ENCODE peak calls at places on chromosomes 2 and 18, in seven cellular contexts. H is kidney, U is mammary epithelial cell, M is cardiac muscle cell, K is astrocyte, A is HCT116, C is ovary. D is an unnamed sample.

GRCh38 chr2:214765180-214765579 is 44.3 kb downstream of the BARD1 start:
- DNase-seq in A (no peak), M (no peak), H (no peak), K (no peak), U (peak; percentile 77), C (no peak), D (no peak)

GRCh38 chr18:58020567-58021107 is 23.4 kb upstream of the NEDD4L start:
- DNase-seq in U (no peak), H (no peak), K (no peak), C (no peak), M (no peak), A (no peak), D (no peak)

GRCh38 chr2:11635141-11635540 is 34.9 kb downstream of the NTSR2 start:
- DNase-seq in A (no peak), U (no peak), C (no peak), H (no peak), M (no peak), K (no peak), D (no peak)

GRCh38 chr2:242010567-242011513 is 141.3 kb downstream of the RTP5 start:
- DNase-seq in M (no peak), H (no peak), C (no peak), U (no peak), A (no peak), K (no peak), D (no peak)

GRCh38 chr2:137912358-137912757 is 51.9 kb upstream of the HNMT start:
- DNase-seq in M (no peak), C (no peak), A (no peak), U (no peak), H (no peak), K (no peak), D (no peak)

GRCh38 chr2:223104741-223105140 is 52.8 kb downstream of the KCNE4 start:
- DNase-seq in M (no peak), C (no peak), K (peak; percentile 47), A (no peak), H (no peak), U (no peak), D (no peak)

GRCh38 chr2:22855761-22856184 is 529.2 kb upstream of the KLHL29 start:
- DNase-seq in K (no peak), C (no peak), U (no peak), A (no peak), H (peak; percentile 52), M (peak; percentile 3), D (no peak)

GRCh38 chr2:237228226-237228625 is 142.5 kb downstream of the COPS8 start:
- DNase-seq in U (no peak), K (peak; percentile 45), H (no peak), M (no peak), C (no peak), A (no peak), D (no peak)

GRCh38 chr2:95525294-95526035 is 40.9 kb upstream of the TRIM43B start:
- DNase-seq in U (no peak), H (peak; percentile 88), M (no peak), C (no peak), K (peak; percentile 9), A (no peak), D (no peak)

GRCh38 chr2:5834491-5834890 is 142.3 kb downstream of the SOX11 start:
- DNase-seq in M (no peak), H (no peak), U (no peak), C (no peak), K (no peak), A (no peak), D (no peak)

GRCh38 chr2:122543815-122544214 is 788.4 kb downstream of the TSN start:
- DNase-seq in K (peak; percentile 2), U (peak; percentile 49), H (no peak), C (no peak), M (no peak), A (no peak), D (no peak)

GRCh38 chr2:130963058-130963848 is 126.5 kb downstream of the ARHGEF4 start:
- DNase-seq in H (no peak), K (no peak), M (peak; percentile 44), U (no peak), A (no peak), C (no peak), D (no peak)

GRCh38 chr2:140242889-140243288 is 1462.7 kb upstream of the NXPH2 start:
- DNase-seq in M (no peak), K (no peak), C (no peak), H (no peak), U (no peak), A (no peak), D (no peak)

GRCh38 chr2:24399434-24400206 is 39.3 kb upstream of the ITSN2 start:
- DNase-seq in A (no peak), U (no peak), H (no peak), C (no peak), K (no peak), M (no peak), D (no peak)

GRCh38 chr18:45981852-45982251 is 14.7 kb upstream of the EPG5 start:
- DNase-seq in K (no peak), M (no peak), C (no peak), U (no peak), A (no peak), H (no peak), D (no peak)

GRCh38 chr2:17850151-17850550 is 28.3 kb upstream of the KCNS3 start:
- DNase-seq in U (no peak), K (no peak), A (no peak), C (no peak), H (no peak), M (no peak), D (no peak)

GRCh38 chr2:179580378-179581146 is 280.9 kb downstream of the ZNF385B start:
- DNase-seq in K (peak; percentile 6), C (no peak), U (no peak), A (no peak), H (no peak), M (peak; percentile 64), D (no peak)

GRCh38 chr2:106159867-106160785 is 34.0 kb downstream of the UXS1 start:
- DNase-seq in H (no peak), M (no peak), U (no peak), K (no peak), A (no peak), C (no peak), D (peak; percentile 45)

GRCh38 chr18:35460719-35461118 is 37.0 kb downstream of the INO80C start:
- DNase-seq in U (peak; percentile 45), M (no peak), A (no peak), K (peak; percentile 27), C (no peak), H (no peak), D (no peak)

GRCh38 chr2:72770879-72771461 is 54.9 kb downstream of the EXOC6B start:
- DNase-seq in M (peak; percentile 83), K (peak; percentile 36), H (no peak), C (no peak), U (peak; percentile 60), A (peak; percentile 56), D (peak; percentile 61)

GRCh38 chr18:40662898-40663437 is 1292.1 kb upstream of the PIK3C3 start:
- DNase-seq in C (no peak), M (no peak), K (no peak), U (no peak), A (no peak), H (peak; percentile 47), D (no peak)

GRCh38 chr2:8544786-8545631 is 136.8 kb upstream of the ID2 start:
- DNase-seq in C (peak; percentile 75), U (no peak), A (peak; percentile 6), M (no peak), H (peak; percentile 87), K (peak; percentile 93), D (peak; percentile 95)

GRCh38 chr2:45890819-45891218 is 239.3 kb downstream of the PRKCE start:
- DNase-seq in C (no peak), A (no peak), H (no peak), M (no peak), K (no peak), U (no peak), D (no peak)

GRCh38 chr2:186328848-186329247 is 157.2 kb upstream of the ZC3H15 start:
- DNase-seq in K (no peak), U (no peak), M (no peak), C (no peak), H (no peak), A (no peak), D (no peak)

GRCh38 chr18:48935433-48935774 is 15.4 kb downstream of the SMAD7 start:
- DNase-seq in K (no peak), U (no peak), M (no peak), C (peak; percentile 18), A (no peak), H (no peak), D (no peak)

DNA sequence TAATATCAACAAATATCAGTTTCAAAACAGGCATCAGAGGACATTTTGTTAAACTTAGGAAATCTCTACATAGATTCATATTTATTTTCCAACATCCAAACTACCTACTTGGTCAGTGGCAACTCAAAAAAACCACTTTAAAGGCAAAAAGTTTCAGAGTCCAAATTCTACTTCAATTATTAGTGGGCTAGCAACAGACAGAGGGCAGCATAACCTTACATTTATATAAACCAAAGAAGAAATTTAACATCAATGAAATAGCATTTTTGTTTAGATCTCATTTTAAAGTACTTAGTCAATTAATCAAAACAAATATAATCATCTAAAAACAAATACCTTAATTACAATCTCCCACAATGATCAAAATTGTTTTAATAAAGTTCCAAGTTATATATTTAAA is 33.3 kb downstream of the RTTN start:
- DNase-seq in H (no peak), K (no peak), A (no peak), U (no peak), M (no peak), C (no peak), D (no peak)
- H3K4me1 ChIP-seq in H (no peaks in the 10 kb centered on the region), K (no peaks in the 10 kb centered on the region), A (no peaks in the 10 kb centered on the region), U (no peaks in the 10 kb centered on the region), M (peaks cover 4% of the 10 kb centered on the region), C (no peaks in the 10 kb centered on the region), D (no peaks in the 10 kb centered on the region)

GRCh38 chr2:174611851-174612250 is 14.2 kb upstream of the WIPF1 start:
- DNase-seq in M (no peak), C (no peak), U (no peak), A (no peak), K (no peak), H (no peak), D (peak; percentile 75)
- H3K4me1 ChIP-seq in M (no peaks in the 10 kb centered on the region), C (no peaks in the 10 kb centered on the region), U (peaks cover 7% of the 10 kb centered on the region), A (no peaks in the 10 kb centered on the region), K (peaks cover 37% of the 10 kb centered on the region), H (peaks cover 16% of the 10 kb centered on the region), D (peaks cover 92% of the 10 kb centered on the region)

GRCh38 chr2:38095996-38096861 is 20.3 kb upstream of the CYP1B1 start:
- DNase-seq in A (no peak), H (no peak), U (peak; percentile 89), K (no peak), M (peak; percentile 18), C (no peak), D (no peak)
- H3K4me1 ChIP-seq in A (no peaks in the 10 kb centered on the region), H (peaks cover 16% of the 10 kb centered on the region), U (peaks cover 57% of the 10 kb centered on the region), K (peaks cover 37% of the 10 kb centered on the region), M (no peaks in the 10 kb centered on the region), C (peaks cover 10% of the 10 kb centered on the region), D (no peaks in the 10 kb centered on the region)

GRCh38 chr2:217935245-217935879 is 67.4 kb downstream of the TNS1 start:
- DNase-seq in K (peak; percentile 92), U (no peak), C (peak; percentile 75), M (no peak), A (no peak), H (peak; percentile 81), D (no peak)

GRCh38 chr2:217931846-217932560 is 70.8 kb downstream of the TNS1 start:
- DNase-seq in M (no peak), K (no peak), C (no peak), U (no peak), H (no peak), A (no peak), D (no peak)

GRCh38 chr2:217932661-217933325 is 70.0 kb downstream of the TNS1 start:
- DNase-seq in A (no peak), M (no peak), U (no peak), K (peak; percentile 64), H (peak; percentile 66), C (no peak), D (no peak)

GRCh38 chr2:217934321-217935131 is 68.3 kb downstream of the TNS1 start:
- DNase-seq in A (no peak), H (peak; percentile 76), U (peak; percentile 68), K (peak; percentile 98), C (no peak), M (no peak), D (no peak)

GRCh38 chr2:217933326-217933993 is 69.3 kb downstream of the TNS1 start:
- DNase-seq in U (no peak), H (peak; percentile 75), M (no peak), C (no peak), K (no peak), A (no peak), D (no peak)
- H3K4me1 ChIP-seq in U (peaks cover 26% of the 10 kb centered on the region), H (peaks cover 84% of the 10 kb centered on the region), M (peaks cover 53% of the 10 kb centered on the region), C (peaks cover 75% of the 10 kb centered on the region), K (peaks cover 97% of the 10 kb centered on the region), A (no peaks in the 10 kb centered on the region), D (no peaks in the 10 kb centered on the region)